ENCODE peak calls at places on chromosomes 4 and X, in six cellular contexts. One of them, this sample, is unnamed. For H3K36me3 and H3K4me1, the result is how much of the 10 kb centered on the place peaks cover.

GRCh38 chr4:124804041-124804440 is 91.5 kb upstream of the ANKRD50 start:
- DNase-seq in GM23248: no peak
- DNase-seq in Karpas-422: no peak
- DNase-seq in SJSA1: no peak
- DNase-seq in spleen: no peak
- DNase-seq in prostate gland: no peak
- DNase-seq in this sample: no peak

GRCh38 chr4:129583868-129584267 is 487.9 kb downstream of the C4orf33 start:
- DNase-seq in GM23248: no peak
- DNase-seq in Karpas-422: no peak
- DNase-seq in SJSA1: no peak
- DNase-seq in spleen: no peak
- DNase-seq in prostate gland: no peak
- DNase-seq in this sample: no peak

GRCh38 chr4:87213425-87213824 is 7.0 kb downstream of the KLHL8 start:
- DNase-seq in GM23248: no peak
- DNase-seq in Karpas-422: no peak
- DNase-seq in SJSA1: no peak
- DNase-seq in spleen: no peak
- DNase-seq in prostate gland: no peak
- DNase-seq in this sample: no peak

GRCh38 chrX:12956704-12957541 is 18.0 kb upstream of the TMSB4X start:
- DNase-seq in GM23248: peak
- DNase-seq in Karpas-422: peak
- DNase-seq in SJSA1: no peak
- DNase-seq in spleen: no peak
- DNase-seq in prostate gland: no peak
- DNase-seq in this sample: no peak

GRCh38 chr4:38150766-38151165 is 190.6 kb downstream of the PTTG2 start:
- DNase-seq in GM23248: peak
- DNase-seq in Karpas-422: no peak
- DNase-seq in SJSA1: no peak
- DNase-seq in spleen: no peak
- DNase-seq in prostate gland: no peak
- DNase-seq in this sample: no peak

GRCh38 chr4:112515278-112516075 is 503 bp downstream of the NEUROG2 start:
- DNase-seq in GM23248: peak
- DNase-seq in Karpas-422: peak
- DNase-seq in SJSA1: no peak
- DNase-seq in spleen: no peak
- DNase-seq in prostate gland: no peak
- DNase-seq in this sample: no peak

GRCh38 chr4:19580090-19580489 is 671.6 kb upstream of the SLIT2 start:
- DNase-seq in GM23248: peak
- DNase-seq in Karpas-422: no peak
- DNase-seq in SJSA1: no peak
- DNase-seq in spleen: no peak
- DNase-seq in prostate gland: no peak
- DNase-seq in this sample: no peak

GRCh38 chr4:8856835-8857590 is 14.6 kb downstream of the HMX1 start:
- DNase-seq in GM23248: no peak
- DNase-seq in Karpas-422: no peak
- DNase-seq in SJSA1: no peak
- DNase-seq in spleen: no peak
- DNase-seq in prostate gland: no peak
- DNase-seq in this sample: no peak

GRCh38 chr4:8838911-8839431 is 32.7 kb downstream of the HMX1 start:
- DNase-seq in GM23248: no peak
- DNase-seq in Karpas-422: no peak
- DNase-seq in SJSA1: peak
- DNase-seq in spleen: no peak
- DNase-seq in prostate gland: no peak
- DNase-seq in this sample: no peak

GRCh38 chrX:70508296-70508911 is 63.8 kb downstream of the DLG3 start:
- DNase-seq in GM23248: peak
- DNase-seq in Karpas-422: no peak
- DNase-seq in SJSA1: no peak
- DNase-seq in spleen: no peak
- DNase-seq in prostate gland: no peak
- DNase-seq in this sample: no peak

GRCh38 chr4:173446416-173446815 is 47.5 kb upstream of the SCRG1 start:
- DNase-seq in GM23248: no peak
- DNase-seq in Karpas-422: no peak
- DNase-seq in SJSA1: no peak
- DNase-seq in spleen: no peak
- DNase-seq in prostate gland: no peak
- DNase-seq in this sample: no peak

GRCh38 chr4:146949559-146949958 is 3.9 kb upstream of the TTC29 start:
- DNase-seq in GM23248: no peak
- DNase-seq in Karpas-422: no peak
- DNase-seq in SJSA1: no peak
- DNase-seq in spleen: no peak
- DNase-seq in prostate gland: no peak
- DNase-seq in this sample: no peak

DNA sequence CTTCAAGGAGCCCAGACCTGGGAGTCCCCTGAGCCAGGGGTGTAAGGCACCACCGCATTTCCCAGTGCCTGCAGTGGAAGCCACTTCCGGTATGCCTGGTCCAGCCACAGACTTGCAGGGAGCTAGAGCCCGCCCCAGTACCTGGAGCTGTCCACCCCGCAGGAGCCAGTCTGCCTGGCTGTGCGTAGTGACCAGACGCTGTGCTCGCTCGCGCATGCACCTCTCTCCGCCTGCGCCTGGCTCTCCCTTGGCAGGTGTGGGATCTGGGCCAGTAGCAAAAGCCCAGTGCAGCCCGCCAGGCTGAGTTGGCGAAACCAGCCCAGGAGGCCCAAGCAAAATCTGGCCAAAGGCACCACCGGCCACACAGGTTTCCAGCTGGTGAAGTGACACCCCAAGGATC is 973.7 kb upstream of the AGA start:
- DNase-seq in GM23248: no peak
- DNase-seq in Karpas-422: no peak
- DNase-seq in SJSA1: no peak
- DNase-seq in spleen: peak
- DNase-seq in prostate gland: no peak
- DNase-seq in this sample: no peak
- H3K36me3 ChIP-seq in GM23248: under half
- H3K36me3 ChIP-seq in Karpas-422: under half
- H3K36me3 ChIP-seq in SJSA1: under half
- H3K36me3 ChIP-seq in spleen: under half
- H3K36me3 ChIP-seq in prostate gland: under half
- H3K36me3 ChIP-seq in this sample: under half

GRCh38 chrX:78593701-78594100 is 65.4 kb downstream of the RTL3 start:
- DNase-seq in GM23248: no peak
- DNase-seq in Karpas-422: no peak
- DNase-seq in SJSA1: no peak
- DNase-seq in spleen: no peak
- DNase-seq in prostate gland: no peak
- DNase-seq in this sample: no peak
- H3K4me1 ChIP-seq in GM23248: under half
- H3K4me1 ChIP-seq in Karpas-422: under half
- H3K4me1 ChIP-seq in SJSA1: under half
- H3K4me1 ChIP-seq in spleen: under half
- H3K4me1 ChIP-seq in prostate gland: under half
- H3K4me1 ChIP-seq in this sample: under half

GRCh38 chr4:85823295-85823694 is 348.3 kb downstream of the ARHGAP24 start:
- DNase-seq in GM23248: peak
- DNase-seq in Karpas-422: no peak
- DNase-seq in SJSA1: no peak
- DNase-seq in spleen: no peak
- DNase-seq in prostate gland: no peak
- DNase-seq in this sample: no peak
- H3K27ac ChIP-seq in GM23248: peak
- H3K27ac ChIP-seq in Karpas-422: no peak
- H3K27ac ChIP-seq in SJSA1: no peak
- H3K27ac ChIP-seq in spleen: no peak
- H3K27ac ChIP-seq in prostate gland: no peak
- H3K27ac ChIP-seq in this sample: peak

GRCh38 chr4:57658188-57658587 is 548.0 kb upstream of the IGFBP7 start:
- DNase-seq in GM23248: no peak
- DNase-seq in Karpas-422: no peak
- DNase-seq in SJSA1: no peak
- DNase-seq in spleen: no peak
- DNase-seq in prostate gland: no peak
- DNase-seq in this sample: no peak

GRCh38 chr4:57658673-57659072 is 548.5 kb upstream of the IGFBP7 start:
- DNase-seq in GM23248: no peak
- DNase-seq in Karpas-422: no peak
- DNase-seq in SJSA1: no peak
- DNase-seq in spleen: no peak
- DNase-seq in prostate gland: no peak
- DNase-seq in this sample: no peak

GRCh38 chr4:57661707-57662106 is 551.5 kb upstream of the IGFBP7 start:
- DNase-seq in GM23248: no peak
- DNase-seq in Karpas-422: no peak
- DNase-seq in SJSA1: no peak
- DNase-seq in spleen: no peak
- DNase-seq in prostate gland: no peak
- DNase-seq in this sample: no peak
- H3K36me3 ChIP-seq in GM23248: under half
- H3K36me3 ChIP-seq in Karpas-422: under half
- H3K36me3 ChIP-seq in SJSA1: under half
- H3K36me3 ChIP-seq in spleen: under half
- H3K36me3 ChIP-seq in prostate gland: under half
- H3K36me3 ChIP-seq in this sample: under half

DNA sequence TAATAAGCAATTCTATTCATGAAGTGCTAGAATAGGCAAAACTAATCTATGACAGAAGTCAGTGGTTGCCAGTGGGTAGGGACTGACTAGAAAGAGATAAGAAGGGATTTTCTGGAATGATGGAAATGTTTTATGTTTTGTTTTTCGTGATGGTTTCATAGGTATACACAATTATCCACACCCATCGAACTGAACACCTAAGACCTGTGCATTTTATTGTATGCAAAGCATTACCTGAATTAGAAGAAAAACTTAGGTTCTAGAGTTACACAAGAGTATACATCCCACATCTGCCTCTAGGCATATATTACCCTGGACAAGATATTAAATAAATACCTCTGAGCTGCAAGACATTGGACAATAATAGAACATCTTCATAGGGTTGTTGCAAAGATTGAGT is 205.2 kb downstream of the SOWAHB start:
- DNase-seq in GM23248: no peak
- DNase-seq in Karpas-422: no peak
- DNase-seq in SJSA1: no peak
- DNase-seq in spleen: no peak
- DNase-seq in prostate gland: no peak
- DNase-seq in this sample: no peak
- H3K4me1 ChIP-seq in GM23248: under half
- H3K4me1 ChIP-seq in Karpas-422: under half
- H3K4me1 ChIP-seq in SJSA1: half or more
- H3K4me1 ChIP-seq in spleen: under half
- H3K4me1 ChIP-seq in prostate gland: under half
- H3K4me1 ChIP-seq in this sample: under half

GRCh38 chrX:103376979-103377324 is 614 bp downstream of the BEX3 start:
- DNase-seq in GM23248: peak
- DNase-seq in Karpas-422: no peak
- DNase-seq in SJSA1: no peak
- DNase-seq in spleen: no peak
- DNase-seq in prostate gland: no peak
- DNase-seq in this sample: no peak
- H3K27ac ChIP-seq in GM23248: peak
- H3K27ac ChIP-seq in Karpas-422: no peak
- H3K27ac ChIP-seq in SJSA1: no peak
- H3K27ac ChIP-seq in spleen: peak
- H3K27ac ChIP-seq in prostate gland: peak
- H3K27ac ChIP-seq in this sample: peak

GRCh38 chr4:53616219-53616618 is 24.9 kb upstream of the LNX1 start:
- DNase-seq in GM23248: no peak
- DNase-seq in Karpas-422: no peak
- DNase-seq in SJSA1: no peak
- DNase-seq in spleen: no peak
- DNase-seq in prostate gland: no peak
- DNase-seq in this sample: no peak

GRCh38 chr4:53614616-53615015 is 23.3 kb upstream of the LNX1 start:
- DNase-seq in GM23248: peak
- DNase-seq in Karpas-422: no peak
- DNase-seq in SJSA1: no peak
- DNase-seq in spleen: no peak
- DNase-seq in prostate gland: no peak
- DNase-seq in this sample: no peak

GRCh38 chr4:53608649-53609048 is 17.4 kb upstream of the LNX1 start:
- DNase-seq in GM23248: no peak
- DNase-seq in Karpas-422: no peak
- DNase-seq in SJSA1: no peak
- DNase-seq in spleen: no peak
- DNase-seq in prostate gland: no peak
- DNase-seq in this sample: no peak

GRCh38 chr4:53617101-53617680 is 25.9 kb upstream of the LNX1 start:
- DNase-seq in GM23248: no peak
- DNase-seq in Karpas-422: no peak
- DNase-seq in SJSA1: no peak
- DNase-seq in spleen: no peak
- DNase-seq in prostate gland: no peak
- DNase-seq in this sample: no peak

GRCh38 chr4:53613428-53613827 is 22.1 kb upstream of the LNX1 start:
- DNase-seq in GM23248: no peak
- DNase-seq in Karpas-422: no peak
- DNase-seq in SJSA1: no peak
- DNase-seq in spleen: no peak
- DNase-seq in prostate gland: no peak
- DNase-seq in this sample: no peak
- H3K36me3 ChIP-seq in GM23248: under half
- H3K36me3 ChIP-seq in Karpas-422: under half
- H3K36me3 ChIP-seq in SJSA1: under half
- H3K36me3 ChIP-seq in spleen: under half
- H3K36me3 ChIP-seq in prostate gland: under half
- H3K36me3 ChIP-seq in this sample: under half

This sample was measured in lung.